ENCODE peak calls at places on chromosome 21, in ten cellular contexts. Z is GM03348; P is endothelial cell; J is hypothalamus; A is NCI-H1092; W is activated CD4-positive, alpha-beta T cell treated with anti-CD3 and anti-CD28 coated beads, Interleukin-2, amount 50 U/mL, for 1 hour; L is HFF-Myc; K is stimulated activated CD4-positive, alpha-beta T cell treated with anti-CD3 and anti-CD28 coated beads, Interleukin-2, amount 100 ng/mL, for 48 hours; G is endodermal cell; V is upper lobe of right lung. X is an unnamed sample.

GRCh38 chr21:29130234-29130993 is at the start of gene MAP3K7CL:
- DNase-seq in Z (peak; percentile 94), P (no peak), J (no peak), A (no peak), W (no peak), L (peak; percentile 77), K (no peak), G (no peak), V (no peak), X (peak; percentile 50)

GRCh38 chr21:16370176-16370575 is 640.4 kb downstream of the USP25 start:
- DNase-seq in Z (no peak), P (no peak), J (no peak), A (no peak), W (no peak), L (no peak), K (no peak), G (no peak), V (no peak), X (no peak)

GRCh38 chr21:42443181-42443785 is 39.6 kb downstream of the UBASH3A start:
- DNase-seq in Z (no peak), P (no peak), J (no peak), A (no peak), W (no peak), L (no peak), K (no peak), G (no peak), V (no peak), X (no peak)

GRCh38 chr21:44437371-44437695 is 18.0 kb upstream of the LRRC3 start:
- DNase-seq in Z (no peak), P (no peak), J (no peak), A (no peak), W (no peak), L (no peak), K (no peak), G (peak; percentile 37), V (peak; percentile 56), X (no peak)

GRCh38 chr21:45826733-45827692 is 154.6 kb upstream of the COL6A1 start:
- DNase-seq in Z (no peak), P (no peak), J (no peak), A (no peak), W (no peak), L (no peak), K (no peak), G (no peak), V (no peak), X (no peak)

GRCh38 chr21:46347791-46348381 is 23.9 kb downstream of the PCNT start:
- DNase-seq in Z (no peak), P (no peak), J (no peak), A (no peak), W (no peak), L (no peak), K (no peak), G (peak; percentile 63), V (no peak), X (no peak)

GRCh38 chr21:28761709-28762356 is 230.8 kb downstream of the LTN1 start:
- DNase-seq in Z (peak; percentile 41), P (no peak), J (no peak), A (no peak), W (no peak), L (no peak), K (no peak), G (no peak), V (no peak), X (no peak)

GRCh38 chr21:35475768-35476167 is 426.7 kb upstream of the RUNX1 start:
- DNase-seq in Z (peak; percentile 37), P (no peak), J (no peak), A (no peak), W (no peak), L (peak; percentile 9), K (no peak), G (no peak), V (no peak), X (no peak)

GRCh38 chr21:43880111-43880985 is 15.3 kb downstream of the AGPAT3 start:
- DNase-seq in Z (peak; percentile 45), P (no peak), J (no peak), A (no peak), W (no peak), L (no peak), K (no peak), G (no peak), V (peak; percentile 80), X (no peak)

GRCh38 chr21:46457801-46458314 is 833 bp upstream of the DIP2A start:
- DNase-seq in Z (peak; percentile 38), P (no peak), J (peak; percentile 73), A (peak; percentile 9), W (no peak), L (no peak), K (peak; percentile 22), G (no peak), V (peak; percentile 82), X (no peak)

GRCh38 chr21:42401164-42401563 is 2.5 kb upstream of the UBASH3A start:
- DNase-seq in Z (no peak), P (no peak), J (no peak), A (no peak), W (no peak), L (no peak), K (no peak), G (no peak), V (peak; percentile 61), X (no peak)

GRCh38 chr21:16069713-16070112 is 339.9 kb downstream of the USP25 start:
- DNase-seq in Z (no peak), P (no peak), J (no peak), A (no peak), W (no peak), L (no peak), K (no peak), G (no peak), V (no peak), X (no peak)

GRCh38 chr21:15669247-15669646 is 60.5 kb upstream of the USP25 start:
- DNase-seq in Z (peak; percentile 10), P (no peak), J (no peak), A (no peak), W (no peak), L (no peak), K (no peak), G (peak; percentile 45), V (no peak), X (no peak)

GRCh38 chr21:34946385-34947121 is 102.5 kb downstream of the RUNX1 start:
- DNase-seq in Z (no peak), P (no peak), J (no peak), A (no peak), W (no peak), L (no peak), K (no peak), G (no peak), V (no peak), X (no peak)

GRCh38 chr21:27734146-27734545 is 767.3 kb upstream of the ADAMTS5 start:
- DNase-seq in Z (no peak), P (no peak), J (no peak), A (no peak), W (no peak), L (peak; percentile 19), K (no peak), G (no peak), V (no peak), X (no peak)

GRCh38 chr21:33512481-33512880 is 21.0 kb upstream of the DNAJC28 start:
- DNase-seq in Z (no peak), P (no peak), J (no peak), A (no peak), W (no peak), L (no peak), K (no peak), G (no peak), V (no peak), X (no peak)

GRCh38 chr21:17270234-17270633 is 242.6 kb upstream of the CXADR start:
- DNase-seq in Z (peak; percentile 74), P (no peak), J (no peak), A (peak; percentile 23), W (no peak), L (peak; percentile 15), K (no peak), G (no peak), V (no peak), X (peak; percentile 16)

GRCh38 chr21:37909936-37910335 is 6.3 kb downstream of the KCNJ6 start:
- DNase-seq in Z (no peak), P (no peak), J (no peak), A (no peak), W (no peak), L (no peak), K (no peak), G (no peak), V (no peak), X (no peak)

GRCh38 chr21:34592120-34592561 is 22.8 kb downstream of the RCAN1 start:
- DNase-seq in Z (peak; percentile 42), P (no peak), J (no peak), A (no peak), W (no peak), L (no peak), K (no peak), G (peak; percentile 22), V (no peak), X (no peak)

GRCh38 chr21:36113647-36114428 is 21.0 kb upstream of the CBR3 start:
- DNase-seq in Z (no peak), P (no peak), J (no peak), A (peak; percentile 31), W (peak; percentile 48), L (no peak), K (no peak), G (no peak), V (peak; percentile 94), X (peak; percentile 79)

GRCh38 chr21:44018813-44019567 is 6.9 kb downstream of the TRAPPC10 start:
- DNase-seq in Z (no peak), P (no peak), J (no peak), A (no peak), W (no peak), L (no peak), K (no peak), G (no peak), V (no peak), X (no peak)

GRCh38 chr21:43815107-43815742 is 25.8 kb downstream of the RRP1 start:
- DNase-seq in Z (no peak), P (no peak), J (no peak), A (no peak), W (no peak), L (no peak), K (no peak), G (peak; percentile 85), V (no peak), X (no peak)

GRCh38 chr21:31221051-31221450 is 123.0 kb downstream of the TIAM1 start:
- DNase-seq in Z (no peak), P (no peak), J (no peak), A (no peak), W (no peak), L (no peak), K (no peak), G (no peak), V (no peak), X (no peak)

GRCh38 chr21:15141236-15141970 is 76.6 kb upstream of the NRIP1 start:
- DNase-seq in Z (no peak), P (no peak), J (no peak), A (peak; percentile 46), W (no peak), L (no peak), K (no peak), G (no peak), V (peak; percentile 75), X (peak; percentile 3)

GRCh38 chr21:42456457-42456856 is 39.6 kb downstream of the RSPH1 start:
- DNase-seq in Z (no peak), P (no peak), J (no peak), A (no peak), W (peak; percentile 21), L (no peak), K (peak; percentile 41), G (peak; percentile 10), V (no peak), X (no peak)

GRCh38 chr21:46057710-46058241 is 40.1 kb upstream of the COL6A2 start:
- DNase-seq in Z (no peak), P (no peak), J (no peak), A (no peak), W (no peak), L (no peak), K (no peak), G (peak; percentile 36), V (no peak), X (no peak)

X was measured in NCI-H2107.